ENCODE peak calls at places on chromosomes 16 and 17, in five cellular contexts. P, V, D, Z and N are unnamed samples.

GRCh38 chr17:47957591-47958490 is at the start of gene PRR15L:
- DNase-seq in Z (peak; percentile 91), V (no peak), D (peak; percentile 88), P (no peak), N (no peak)

GRCh38 chr17:78970834-78971763 is 8.6 kb downstream of the LGALS3BP start:
- DNase-seq in D (peak; percentile 85), V (peak; percentile 92), P (peak; percentile 84), Z (peak; percentile 89), N (peak; percentile 84)

GRCh38 chr16:76882105-76882504 is 308.9 kb upstream of the MON1B start:
- DNase-seq in V (no peak), D (no peak), Z (no peak), P (no peak), N (no peak)

GRCh38 chr17:8119575-8120519 is 1.5 kb upstream of the ALOXE3 start:
- DNase-seq in Z (peak; percentile 87), D (peak; percentile 85), V (peak; percentile 96), P (peak; percentile 96), N (peak; percentile 92)

GRCh38 chr17:27741361-27741861 is 58.9 kb downstream of the NOS2 start:
- DNase-seq in D (no peak), P (no peak), Z (no peak), V (no peak), N (no peak)

GRCh38 chr17:8162232-8162996 is at the start of gene VAMP2:
- DNase-seq in D (peak; percentile 89), P (peak; percentile 38), V (peak; percentile 91), Z (peak; percentile 80), N (peak; percentile 90)

GRCh38 chr16:49112754-49113153 is 168.9 kb downstream of the CBLN1 start:
- DNase-seq in D (no peak), V (no peak), P (no peak), Z (no peak), N (no peak)

GRCh38 chr17:7835818-7836595 is 2.0 kb downstream of the KDM6B start:
- DNase-seq in D (peak; percentile 89), P (peak; percentile 57), V (peak; percentile 87), Z (peak; percentile 85), N (peak; percentile 77)

GRCh38 chr17:12877953-12878669 is 88.8 kb downstream of the ARHGAP44 start:
- DNase-seq in D (no peak), V (no peak), Z (no peak), P (no peak), N (no peak)

GRCh38 chr16:47970291-47970931 is 185.4 kb downstream of the ABCC12 start:
- DNase-seq in P (peak; percentile 9), Z (no peak), D (no peak), V (peak; percentile 54), N (peak; percentile 88)

GRCh38 chr16:106623-107324 is 28.7 kb downstream of the MPG start:
- DNase-seq in V (peak; percentile 95), Z (peak; percentile 57), P (peak; percentile 50), D (no peak), N (peak; percentile 89)

GRCh38 chr17:37519241-37519985 is 29.7 kb downstream of the DUSP14 start:
- DNase-seq in P (peak; percentile 46), D (no peak), V (no peak), Z (no peak), N (no peak)

GRCh38 chr17:40032322-40033320 is 17.4 kb downstream of the CSF3 start:
- DNase-seq in V (no peak), D (peak; percentile 90), P (no peak), Z (peak; percentile 96), N (no peak)

GRCh38 chr17:79064026-79064425 is 10.6 kb upstream of the ENGASE start:
- DNase-seq in D (no peak), V (no peak), Z (no peak), P (no peak), N (no peak)

GRCh38 chr16:46873201-46873600 is 11.0 kb upstream of the GPT2 start:
- DNase-seq in V (no peak), D (no peak), Z (no peak), P (no peak), N (no peak)

GRCh38 chr17:4721203-4722135 is 9.8 kb upstream of the MED11 start:
- DNase-seq in D (peak; percentile 74), V (no peak), P (no peak), Z (peak; percentile 80), N (no peak)

DNA sequence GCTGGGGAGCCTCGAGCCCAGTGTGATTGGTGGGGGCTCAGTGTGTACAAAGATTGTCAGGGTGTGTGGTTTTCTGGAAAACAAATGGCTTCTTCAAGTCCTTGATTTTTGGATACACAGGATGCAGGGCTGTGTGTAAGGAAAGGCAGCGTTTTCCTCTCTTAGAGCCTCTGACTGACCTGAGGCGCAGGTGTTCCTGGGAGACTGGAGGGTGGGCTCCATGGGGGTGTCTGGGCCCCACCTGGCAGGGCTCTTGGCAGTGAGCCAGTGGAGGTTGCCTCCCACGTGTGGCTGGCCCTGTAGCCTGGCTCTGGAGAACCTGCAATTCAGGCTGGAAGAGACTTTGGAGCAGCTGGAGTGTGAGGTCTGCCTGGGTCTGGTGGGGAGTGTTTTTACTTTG is 5.0 kb downstream of the FOXK2 start:
- DNase-seq in D (no peak), V (no peak), P (no peak), Z (no peak), N (no peak)
- H3K4me1 ChIP-seq in D (peaks cover 23% of the 10 kb centered on the region), V (peaks cover 35% of the 10 kb centered on the region), P (peaks cover 24% of the 10 kb centered on the region), Z (peaks cover 70% of the 10 kb centered on the region), N (peaks cover 5% of the 10 kb centered on the region)

DNA sequence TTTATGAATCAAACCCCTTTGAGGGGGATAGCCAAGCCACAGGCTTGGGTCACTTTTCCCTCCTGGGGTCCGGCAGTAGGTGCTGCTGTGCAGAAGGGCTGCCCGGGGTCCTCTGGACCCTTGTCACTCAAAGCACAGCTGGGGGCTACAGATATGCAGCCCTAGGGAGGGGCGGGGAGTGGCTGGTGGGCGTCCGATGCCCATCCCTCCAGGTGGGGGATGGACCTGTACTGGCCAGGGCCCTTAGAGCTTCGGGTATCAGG is 598 bp downstream of the VASN start:
- DNase-seq in D (no peak), V (no peak), Z (no peak), P (peak; percentile 51), N (no peak)
- H3K4me1 ChIP-seq in D (peaks cover 9% of the 10 kb centered on the region), V (peaks cover 61% of the 10 kb centered on the region), Z (peaks cover 58% of the 10 kb centered on the region), P (peaks cover 78% of the 10 kb centered on the region), N (peaks cover 39% of the 10 kb centered on the region)

GRCh38 chr16:69465881-69466280 is 41.5 kb downstream of the CYB5B start:
- DNase-seq in V (no peak), D (no peak), P (no peak), Z (no peak), N (no peak)
- H3K4me1 ChIP-seq in V (peaks cover 11% of the 10 kb centered on the region), D (peaks cover 17% of the 10 kb centered on the region), P (peaks cover 8% of the 10 kb centered on the region), Z (peaks cover 12% of the 10 kb centered on the region), N (peaks cover 11% of the 10 kb centered on the region)

GRCh38 chr16:67397812-67398545 is 4.7 kb upstream of the TPPP3 start:
- DNase-seq in D (no peak), V (no peak), P (no peak), Z (no peak), N (no peak)
- H3K4me1 ChIP-seq in D (peaks cover 35% of the 10 kb centered on the region), V (peaks cover 22% of the 10 kb centered on the region), P (peaks cover 27% of the 10 kb centered on the region), Z (peaks cover 57% of the 10 kb centered on the region), N (peaks cover 44% of the 10 kb centered on the region)

GRCh38 chr16:3009568-3010390 is 2.9 kb upstream of the CLDN9 start:
- DNase-seq in P (no peak), D (no peak), V (no peak), Z (peak; percentile 74), N (peak; percentile 73)
- H3K4me1 ChIP-seq in P (no peaks in the 10 kb centered on the region), D (peaks cover 33% of the 10 kb centered on the region), V (peaks cover 11% of the 10 kb centered on the region), Z (peaks cover 89% of the 10 kb centered on the region), N (peaks cover 38% of the 10 kb centered on the region)

GRCh38 chr17:49968380-49969133 is 433 bp upstream of the DLX4 start:
- DNase-seq in P (peak; percentile 79), V (peak; percentile 88), D (peak; percentile 72), Z (peak; percentile 58), N (peak; percentile 93)

GRCh38 chr17:49967205-49967604 is 1.8 kb upstream of the DLX4 start:
- DNase-seq in Z (no peak), V (no peak), P (no peak), D (no peak), N (no peak)

GRCh38 chr17:49969134-49969759 is at the start of gene DLX4:
- DNase-seq in Z (no peak), P (no peak), D (no peak), V (peak; percentile 36), N (peak; percentile 57)

GRCh38 chr17:49966767-49967166 is 2.2 kb upstream of the DLX4 start:
- DNase-seq in P (no peak), V (no peak), D (no peak), Z (no peak), N (no peak)

DNA sequence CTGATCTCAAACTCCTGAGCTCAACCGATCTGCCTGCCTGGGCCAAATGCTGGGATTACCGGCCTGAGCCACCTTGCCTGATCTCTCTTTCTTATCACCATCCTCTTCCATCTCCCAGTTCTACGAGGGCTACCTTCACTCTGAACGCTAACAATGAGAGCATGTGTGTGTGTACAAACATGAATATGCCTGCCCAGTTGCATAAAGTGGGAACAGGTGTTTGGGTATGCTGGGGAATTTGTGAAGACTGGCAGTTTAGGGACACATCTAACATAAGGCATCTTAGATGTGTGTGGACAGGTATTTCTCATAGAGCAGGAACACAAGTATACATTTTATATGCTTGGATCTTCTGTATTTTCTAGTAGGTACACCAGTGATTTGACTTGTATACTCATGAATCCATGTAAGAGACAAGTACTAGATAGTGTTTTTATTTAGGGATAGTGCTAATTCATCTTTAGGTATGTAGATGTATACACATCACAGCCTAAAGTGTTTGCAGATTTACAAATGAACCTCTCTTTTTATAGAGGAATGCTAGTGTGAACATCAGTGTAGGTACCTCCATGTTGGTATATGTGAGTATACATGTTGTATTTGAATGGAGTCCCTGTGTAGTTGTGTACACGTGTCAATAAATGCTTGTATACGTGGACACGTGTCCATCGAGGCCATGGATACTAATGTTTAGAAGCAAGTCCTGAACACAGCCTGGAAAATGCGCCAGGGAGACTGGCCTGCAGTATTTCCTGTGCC is 1.2 kb upstream of the DLX4 start:
- DNase-seq in Z (no peak), V (no peak), P (no peak), D (no peak), N (no peak)
- H3K4me1 ChIP-seq in Z (peaks cover 43% of the 10 kb centered on the region), V (peaks cover 12% of the 10 kb centered on the region), P (peaks cover 21% of the 10 kb centered on the region), D (peaks cover 12% of the 10 kb centered on the region), N (peaks cover 55% of the 10 kb centered on the region)